ENCODE peak calls at places on chromosomes 11 and 22, in six cellular contexts. One of them, this sample, is unnamed.

GRCh38 chr22:44225091-44225689 is 44.5 kb downstream of the PARVG start:
- DNase-seq in endodermal cell: peak
- DNase-seq in HepG2: no peak
- DNase-seq in neuronal stem cell: no peak
- DNase-seq in colonic mucosa: no peak
- DNase-seq in K562: no peak
- DNase-seq in this sample: peak

GRCh38 chr11:86990520-86990919 is 35.3 kb upstream of the FZD4 start:
- DNase-seq in endodermal cell: peak
- DNase-seq in HepG2: peak
- DNase-seq in neuronal stem cell: peak
- DNase-seq in colonic mucosa: no peak
- DNase-seq in K562: no peak
- DNase-seq in this sample: no peak

GRCh38 chr11:99865951-99866350 is 821.1 kb upstream of the ARHGAP42 start:
- DNase-seq in endodermal cell: no peak
- DNase-seq in HepG2: no peak
- DNase-seq in neuronal stem cell: no peak
- DNase-seq in colonic mucosa: no peak
- DNase-seq in K562: no peak
- DNase-seq in this sample: no peak

GRCh38 chr22:22816171-22816514 is 71.5 kb upstream of the IGLL5 start:
- DNase-seq in endodermal cell: no peak
- DNase-seq in HepG2: no peak
- DNase-seq in neuronal stem cell: no peak
- DNase-seq in colonic mucosa: no peak
- DNase-seq in K562: no peak
- DNase-seq in this sample: no peak

GRCh38 chr11:57597971-57598830 is 716 bp downstream of the SERPING1 start:
- DNase-seq in endodermal cell: peak
- DNase-seq in HepG2: peak
- DNase-seq in neuronal stem cell: peak
- DNase-seq in colonic mucosa: peak
- DNase-seq in K562: peak
- DNase-seq in this sample: peak

GRCh38 chr22:25845985-25846745 is 104.2 kb downstream of the MYO18B start:
- DNase-seq in endodermal cell: no peak
- DNase-seq in HepG2: no peak
- DNase-seq in neuronal stem cell: no peak
- DNase-seq in colonic mucosa: no peak
- DNase-seq in K562: no peak
- DNase-seq in this sample: no peak

GRCh38 chr11:104490182-104490581 is 326.2 kb upstream of the PDGFD start:
- DNase-seq in endodermal cell: peak
- DNase-seq in HepG2: no peak
- DNase-seq in neuronal stem cell: no peak
- DNase-seq in colonic mucosa: no peak
- DNase-seq in K562: no peak
- DNase-seq in this sample: no peak

GRCh38 chr11:72113170-72113808 is 794 bp upstream of the ANAPC15 start:
- DNase-seq in endodermal cell: no peak
- DNase-seq in HepG2: no peak
- DNase-seq in neuronal stem cell: no peak
- DNase-seq in colonic mucosa: no peak
- DNase-seq in K562: no peak
- DNase-seq in this sample: no peak

GRCh38 chr22:25404923-25405853 is 159.3 kb upstream of the GRK3 start:
- DNase-seq in endodermal cell: peak
- DNase-seq in HepG2: peak
- DNase-seq in neuronal stem cell: no peak
- DNase-seq in colonic mucosa: peak
- DNase-seq in K562: peak
- DNase-seq in this sample: peak

GRCh38 chr11:31967404-31967950 is 123.4 kb upstream of the RCN1 start:
- DNase-seq in endodermal cell: no peak
- DNase-seq in HepG2: no peak
- DNase-seq in neuronal stem cell: no peak
- DNase-seq in colonic mucosa: no peak
- DNase-seq in K562: no peak
- DNase-seq in this sample: no peak

GRCh38 chr22:48089601-48090331 is 1327.3 kb downstream of the TBC1D22A start:
- DNase-seq in endodermal cell: peak
- DNase-seq in HepG2: no peak
- DNase-seq in neuronal stem cell: no peak
- DNase-seq in colonic mucosa: peak
- DNase-seq in K562: peak
- DNase-seq in this sample: peak

GRCh38 chr11:57681168-57681567 is 13.3 kb downstream of the ZDHHC5 start:
- DNase-seq in endodermal cell: no peak
- DNase-seq in HepG2: no peak
- DNase-seq in neuronal stem cell: no peak
- DNase-seq in colonic mucosa: no peak
- DNase-seq in K562: no peak
- DNase-seq in this sample: no peak

GRCh38 chr11:96470521-96470920 is 80.7 kb downstream of the JRKL start:
- DNase-seq in endodermal cell: no peak
- DNase-seq in HepG2: no peak
- DNase-seq in neuronal stem cell: no peak
- DNase-seq in colonic mucosa: no peak
- DNase-seq in K562: no peak
- DNase-seq in this sample: no peak

GRCh38 chr22:47199261-47199948 is 437.0 kb downstream of the TBC1D22A start:
- DNase-seq in endodermal cell: peak
- DNase-seq in HepG2: no peak
- DNase-seq in neuronal stem cell: no peak
- DNase-seq in colonic mucosa: no peak
- DNase-seq in K562: no peak
- DNase-seq in this sample: peak

GRCh38 chr11:41851743-41852142 is 392.3 kb upstream of the LRRC4C start:
- DNase-seq in endodermal cell: no peak
- DNase-seq in HepG2: no peak
- DNase-seq in neuronal stem cell: no peak
- DNase-seq in colonic mucosa: no peak
- DNase-seq in K562: no peak
- DNase-seq in this sample: no peak

GRCh38 chr11:22928207-22928917 is 68.1 kb upstream of the CCDC179 start:
- DNase-seq in endodermal cell: no peak
- DNase-seq in HepG2: no peak
- DNase-seq in neuronal stem cell: no peak
- DNase-seq in colonic mucosa: no peak
- DNase-seq in K562: no peak
- DNase-seq in this sample: no peak

GRCh38 chr11:82796970-82797594 is 63.4 kb upstream of the FAM181B start:
- DNase-seq in endodermal cell: no peak
- DNase-seq in HepG2: no peak
- DNase-seq in neuronal stem cell: peak
- DNase-seq in colonic mucosa: peak
- DNase-seq in K562: no peak
- DNase-seq in this sample: no peak

GRCh38 chr11:111367411-111368284 is 11.4 kb downstream of the POU2AF1 start:
- DNase-seq in endodermal cell: no peak
- DNase-seq in HepG2: no peak
- DNase-seq in neuronal stem cell: no peak
- DNase-seq in colonic mucosa: no peak
- DNase-seq in K562: no peak
- DNase-seq in this sample: no peak

GRCh38 chr11:87030458-87031054 is 7.2 kb upstream of the TMEM135 start:
- DNase-seq in endodermal cell: no peak
- DNase-seq in HepG2: peak
- DNase-seq in neuronal stem cell: no peak
- DNase-seq in colonic mucosa: no peak
- DNase-seq in K562: no peak
- DNase-seq in this sample: no peak

GRCh38 chr22:18968011-18968749 is 32.1 kb upstream of the PRODH start:
- DNase-seq in endodermal cell: peak
- DNase-seq in HepG2: no peak
- DNase-seq in neuronal stem cell: peak
- DNase-seq in colonic mucosa: no peak
- DNase-seq in K562: peak
- DNase-seq in this sample: peak

GRCh38 chr11:17638311-17638710 is 81.1 kb upstream of the MYOD1 start:
- DNase-seq in endodermal cell: peak
- DNase-seq in HepG2: no peak
- DNase-seq in neuronal stem cell: no peak
- DNase-seq in colonic mucosa: no peak
- DNase-seq in K562: peak
- DNase-seq in this sample: no peak

GRCh38 chr11:17719940-17720795 is 797 bp downstream of the MYOD1 start:
- DNase-seq in endodermal cell: peak
- DNase-seq in HepG2: no peak
- DNase-seq in neuronal stem cell: no peak
- DNase-seq in colonic mucosa: no peak
- DNase-seq in K562: no peak
- DNase-seq in this sample: no peak

GRCh38 chr11:33376331-33377099 is 119.3 kb downstream of the HIPK3 start:
- DNase-seq in endodermal cell: peak
- DNase-seq in HepG2: no peak
- DNase-seq in neuronal stem cell: peak
- DNase-seq in colonic mucosa: no peak
- DNase-seq in K562: no peak
- DNase-seq in this sample: peak

GRCh38 chr11:63851354-63851753 is 12.4 kb downstream of the MARK2 start:
- DNase-seq in endodermal cell: no peak
- DNase-seq in HepG2: no peak
- DNase-seq in neuronal stem cell: no peak
- DNase-seq in colonic mucosa: no peak
- DNase-seq in K562: no peak
- DNase-seq in this sample: no peak

GRCh38 chr11:57815476-57815875 is 53.9 kb downstream of the CTNND1 start:
- DNase-seq in endodermal cell: no peak
- DNase-seq in HepG2: no peak
- DNase-seq in neuronal stem cell: no peak
- DNase-seq in colonic mucosa: no peak
- DNase-seq in K562: no peak
- DNase-seq in this sample: no peak

GRCh38 chr11:119352857-119353260 is 6.4 kb upstream of the MFRP start:
- DNase-seq in endodermal cell: no peak
- DNase-seq in HepG2: peak
- DNase-seq in neuronal stem cell: no peak
- DNase-seq in colonic mucosa: no peak
- DNase-seq in K562: peak
- DNase-seq in this sample: peak
- H3K9ac ChIP-seq in endodermal cell: no peak
- H3K9ac ChIP-seq in HepG2: peak
- H3K9ac ChIP-seq in neuronal stem cell: no peak
- H3K9ac ChIP-seq in colonic mucosa: no peak
- H3K9ac ChIP-seq in K562: no peak
- H3K9ac ChIP-seq in this sample: no peak

GRCh38 chr11:76786053-76787014 is 3.2 kb downstream of the TSKU start:
- DNase-seq in endodermal cell: no peak
- DNase-seq in HepG2: no peak
- DNase-seq in neuronal stem cell: no peak
- DNase-seq in colonic mucosa: no peak
- DNase-seq in K562: no peak
- DNase-seq in this sample: no peak

GRCh38 chr11:76787911-76788596 is 4.9 kb downstream of the TSKU start:
- DNase-seq in endodermal cell: peak
- DNase-seq in HepG2: peak
- DNase-seq in neuronal stem cell: no peak
- DNase-seq in colonic mucosa: peak
- DNase-seq in K562: peak
- DNase-seq in this sample: no peak

GRCh38 chr11:76788661-76789442 is 5.7 kb downstream of the TSKU start:
- DNase-seq in endodermal cell: peak
- DNase-seq in HepG2: peak
- DNase-seq in neuronal stem cell: no peak
- DNase-seq in colonic mucosa: peak
- DNase-seq in K562: no peak
- DNase-seq in this sample: peak

GRCh38 chr11:76785513-76785912 is 2.4 kb downstream of the TSKU start:
- DNase-seq in endodermal cell: peak
- DNase-seq in HepG2: no peak
- DNase-seq in neuronal stem cell: no peak
- DNase-seq in colonic mucosa: peak
- DNase-seq in K562: no peak
- DNase-seq in this sample: no peak

DNA sequence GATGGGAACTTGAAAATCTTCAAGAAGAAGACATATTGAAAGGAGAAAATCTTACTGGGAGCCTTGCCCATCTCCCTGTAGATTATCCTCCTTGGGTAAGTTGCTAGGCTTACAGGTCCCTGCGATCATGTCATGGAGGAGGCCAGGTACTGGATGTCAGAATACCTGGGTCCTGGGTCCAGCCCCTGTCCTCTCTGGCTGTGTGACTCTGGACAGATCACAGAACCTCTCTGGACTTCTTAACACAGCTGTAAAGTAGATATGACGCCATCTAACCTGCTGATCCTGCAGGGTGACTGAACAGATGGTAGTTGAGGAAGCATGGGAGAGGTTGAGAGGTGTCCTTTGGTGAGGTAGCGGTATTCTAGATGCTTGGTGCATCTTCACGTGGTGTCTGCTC is 4.1 kb downstream of the TSKU start:
- DNase-seq in endodermal cell: no peak
- DNase-seq in HepG2: no peak
- DNase-seq in neuronal stem cell: no peak
- DNase-seq in colonic mucosa: no peak
- DNase-seq in K562: no peak
- DNase-seq in this sample: no peak
- H3K9ac ChIP-seq in endodermal cell: no peak
- H3K9ac ChIP-seq in HepG2: no peak
- H3K9ac ChIP-seq in neuronal stem cell: no peak
- H3K9ac ChIP-seq in colonic mucosa: peak
- H3K9ac ChIP-seq in K562: no peak
- H3K9ac ChIP-seq in this sample: no peak

DNA sequence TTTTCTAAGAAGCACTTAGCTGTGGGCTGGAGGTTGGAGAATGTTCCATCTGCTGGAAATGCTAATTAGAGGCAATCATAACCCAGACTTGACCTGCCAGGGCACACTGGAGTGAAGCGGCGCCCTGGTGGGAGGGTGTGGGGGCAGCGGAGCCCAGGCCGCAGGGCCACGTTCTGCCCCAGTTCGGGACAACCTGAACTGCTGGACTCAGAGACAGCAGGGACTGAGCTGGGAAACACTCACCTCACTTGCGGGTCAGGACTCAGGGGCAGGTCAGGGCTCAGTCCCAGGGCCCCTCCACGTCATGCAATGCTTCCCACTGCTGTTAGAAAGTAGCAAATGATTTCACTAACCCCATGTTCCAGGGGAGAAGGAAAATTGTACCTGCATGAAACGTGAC is 316.4 kb downstream of the NTM start:
- DNase-seq in endodermal cell: peak
- DNase-seq in HepG2: no peak
- DNase-seq in neuronal stem cell: no peak
- DNase-seq in colonic mucosa: peak
- DNase-seq in K562: no peak
- DNase-seq in this sample: no peak
- H3K9ac ChIP-seq in endodermal cell: no peak
- H3K9ac ChIP-seq in HepG2: no peak
- H3K9ac ChIP-seq in neuronal stem cell: no peak
- H3K9ac ChIP-seq in colonic mucosa: no peak
- H3K9ac ChIP-seq in K562: no peak
- H3K9ac ChIP-seq in this sample: no peak

DNA sequence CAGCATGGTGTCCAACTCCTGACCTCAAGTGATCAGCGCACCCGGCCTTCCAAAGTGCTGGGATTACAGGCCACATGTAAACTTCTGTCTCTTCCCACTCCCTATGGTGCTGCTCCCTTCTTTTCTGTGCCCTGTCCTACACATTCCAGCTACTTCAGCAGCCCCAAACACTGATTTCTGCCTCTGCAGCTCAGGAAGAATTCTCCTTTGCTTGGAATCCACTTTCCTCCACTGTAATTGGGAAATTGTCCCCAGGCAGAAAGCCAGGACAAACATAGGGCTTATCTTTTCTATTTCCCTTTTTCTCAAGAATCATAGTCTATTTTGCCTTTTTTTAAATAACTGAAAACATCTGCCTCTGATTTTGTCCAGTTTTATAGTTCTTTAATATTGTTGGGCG is 21.3 kb upstream of the DRG1 start:
- DNase-seq in endodermal cell: no peak
- DNase-seq in HepG2: no peak
- DNase-seq in neuronal stem cell: no peak
- DNase-seq in colonic mucosa: no peak
- DNase-seq in K562: no peak
- DNase-seq in this sample: no peak
- H3K9ac ChIP-seq in endodermal cell: no peak
- H3K9ac ChIP-seq in HepG2: no peak
- H3K9ac ChIP-seq in neuronal stem cell: no peak
- H3K9ac ChIP-seq in colonic mucosa: no peak
- H3K9ac ChIP-seq in K562: no peak
- H3K9ac ChIP-seq in this sample: no peak

This sample was measured in kidney.